ENCODE peak calls at places on chromosomes 7 and 10, in eight cellular contexts. C, G, Q, B, N, L, Z and H are unnamed samples.

GRCh38 chr7:6290345-6290744 is 17.9 kb upstream of the CYTH3 start:
- DNase-seq in B (peak), Z (no peak), C (no peak), N (no peak), G (no peak), Q (no peak), L (no peak), H (no peak)

GRCh38 chr7:70751895-70752294 is 380.0 kb upstream of the GALNT17 start:
- DNase-seq in Z (no peak), G (no peak), N (no peak), C (no peak), B (no peak), Q (no peak), L (no peak), H (no peak)

GRCh38 chr7:76048668-76048988 is 722 bp downstream of the MDH2 start:
- DNase-seq in L (no peak), B (no peak), C (no peak), Q (no peak), G (no peak), N (no peak), Z (no peak), H (no peak)

GRCh38 chr10:119306964-119307363 is 99.6 kb downstream of the GRK5 start:
- DNase-seq in N (no peak), L (no peak), C (no peak), Z (no peak), B (no peak), G (peak), Q (no peak), H (no peak)

GRCh38 chr7:43879477-43879876 is 10.2 kb upstream of the MRPS24 start:
- DNase-seq in Q (peak), C (no peak), Z (no peak), G (peak), B (no peak), N (no peak), L (no peak), H (no peak)

GRCh38 chr10:48455055-48455391 is 148.5 kb downstream of the MAPK8 start:
- DNase-seq in Q (no peak), L (no peak), N (no peak), C (no peak), G (no peak), B (no peak), Z (no peak), H (no peak)

GRCh38 chr10:118343115-118343514 is 991 bp upstream of the FAM204A start:
- DNase-seq in G (peak), L (no peak), C (no peak), Q (peak), B (no peak), N (no peak), Z (no peak), H (no peak)

GRCh38 chr7:101939136-101939695 is 121.8 kb downstream of the CUX1 start:
- DNase-seq in B (no peak), C (no peak), L (no peak), N (no peak), Z (no peak), G (no peak), Q (no peak), H (no peak)

GRCh38 chr7:145902123-145902522 is 214.5 kb upstream of the CNTNAP2 start:
- DNase-seq in L (no peak), Z (no peak), Q (no peak), N (no peak), C (no peak), G (no peak), B (no peak), H (no peak)

GRCh38 chr10:78401882-78402367 is 368.3 kb downstream of the RPS24 start:
- DNase-seq in G (no peak), Q (no peak), L (no peak), N (peak), C (no peak), B (no peak), Z (no peak), H (no peak)

GRCh38 chr10:73871915-73872710 is 2.2 kb downstream of the CAMK2G start:
- DNase-seq in C (no peak), B (peak), Z (no peak), N (no peak), Q (no peak), G (no peak), L (no peak), H (no peak)